ENCODE peak calls at places on chromosomes 12 and 14, in five cellular contexts. Y is lung, T is adrenal gland, R is uterus, X is left ventricle myocardium inferior. Z is an unnamed sample. For H3K36me3 and H3K4me1, the result is how much of the 10 kb centered on the place peaks cover.

GRCh38 chr12:62933871-62934798 is 815 bp downstream of the PPM1H start:
- DNase-seq in Y (peak), R (no peak), X (peak), T (peak), Z (no peak)

GRCh38 chr12:90085491-90086274 is 377.0 kb upstream of the ATP2B1 start:
- DNase-seq in R (no peak), T (no peak), Y (no peak), X (no peak), Z (no peak)

GRCh38 chr12:30985814-30986452 is 59.4 kb downstream of the TSPAN11 start:
- DNase-seq in R (no peak), Y (peak), T (peak), X (peak), Z (no peak)

GRCh38 chr14:89907655-89908054 is 46.9 kb downstream of the EFCAB11 start:
- DNase-seq in R (no peak), Y (no peak), T (no peak), X (no peak), Z (no peak)

GRCh38 chr14:64704743-64705405 is 650 bp downstream of the PLEKHG3 start:
- DNase-seq in R (peak), Y (no peak), T (no peak), X (no peak), Z (no peak)

GRCh38 chr14:79483472-79483871 is 727.8 kb downstream of the DIO2 start:
- DNase-seq in R (no peak), X (no peak), Y (no peak), T (no peak), Z (no peak)

GRCh38 chr14:61281186-61281676 is at the start of gene TMEM30B:
- DNase-seq in X (no peak), R (no peak), T (peak), Y (peak), Z (no peak)

GRCh38 chr12:774051-774614 is 21.8 kb downstream of the WNK1 start:
- DNase-seq in R (no peak), X (no peak), T (no peak), Y (no peak), Z (no peak)

GRCh38 chr14:97414718-97415098 is 617.5 kb downstream of the VRK1 start:
- DNase-seq in Y (no peak), X (no peak), R (no peak), T (no peak), Z (no peak)

GRCh38 chr14:101077511-101078074 is 174.1 kb upstream of the RTL1 start:
- DNase-seq in Y (peak), T (no peak), R (no peak), X (no peak), Z (no peak)

GRCh38 chr12:51886021-51886710 is 1.7 kb upstream of the ANKRD33 start:
- DNase-seq in R (peak), X (peak), Y (peak), T (peak), Z (peak)

GRCh38 chr12:48063530-48063929 is 42.3 kb downstream of the SENP1 start:
- DNase-seq in X (no peak), R (no peak), Y (no peak), T (no peak), Z (no peak)

GRCh38 chr12:123961585-123961984 is 11.0 kb downstream of the CCDC92 start:
- DNase-seq in T (no peak), X (no peak), R (no peak), Y (no peak), Z (no peak)

GRCh38 chr14:95562892-95563685 is 28.2 kb downstream of the GLRX5 start:
- DNase-seq in Y (peak), R (no peak), X (no peak), T (peak), Z (no peak)

GRCh38 chr12:118377005-118377890 is 893 bp downstream of the SUDS3 start:
- DNase-seq in R (no peak), Y (no peak), T (peak), X (no peak), Z (no peak)

GRCh38 chr12:46489951-46490388 is 117.4 kb upstream of the SLC38A2 start:
- DNase-seq in T (no peak), Y (no peak), X (no peak), R (no peak), Z (no peak)

GRCh38 chr12:103824290-103824689 is 16.7 kb downstream of the NT5DC3 start:
- DNase-seq in Y (no peak), X (no peak), R (no peak), T (no peak), Z (no peak)

GRCh38 chr12:57230381-57231155 is 1.1 kb downstream of the SHMT2 start:
- DNase-seq in Y (no peak), X (peak), R (no peak), T (no peak), Z (no peak)

GRCh38 chr14:75627406-75627805 is 33.3 kb downstream of the ERG28 start:
- DNase-seq in T (no peak), X (no peak), R (no peak), Y (no peak), Z (no peak)

GRCh38 chr12:4496145-4496838 is 42.4 kb upstream of the RAD51AP1 start:
- DNase-seq in R (no peak), Y (no peak), X (no peak), T (no peak), Z (no peak)

GRCh38 chr12:4499186-4499585 is 39.5 kb upstream of the RAD51AP1 start:
- DNase-seq in T (no peak), R (no peak), X (no peak), Y (no peak), Z (no peak)
- H3K36me3 ChIP-seq in T (under half), R (under half), X (half or more), Y (under half), Z (under half)

GRCh38 chr14:32190713-32191112 is 11.1 kb upstream of the RNU6-7 start:
- DNase-seq in R (no peak), Y (no peak), T (no peak), X (no peak), Z (no peak)

GRCh38 chr14:32185097-32185496 is 16.7 kb upstream of the RNU6-7 start:
- DNase-seq in R (no peak), X (no peak), Y (no peak), T (no peak), Z (no peak)

GRCh38 chr14:32183151-32184048 is 18.4 kb upstream of the RNU6-7 start:
- DNase-seq in Y (no peak), X (no peak), T (no peak), R (no peak), Z (no peak)

GRCh38 chr14:32189806-32190205 is 12.0 kb upstream of the RNU6-7 start:
- DNase-seq in R (no peak), Y (no peak), X (no peak), T (no peak), Z (no peak)

GRCh38 chr14:32186248-32186647 is 15.6 kb upstream of the RNU6-7 start:
- DNase-seq in T (no peak), X (no peak), Y (no peak), R (no peak), Z (no peak)
- H3K4me3 ChIP-seq in T (no peak), X (no peak), Y (no peak), R (no peak), Z (no peak)

GRCh38 chr14:68936980-68937379 is 42.1 kb downstream of the ACTN1 start:
- DNase-seq in Y (no peak), T (no peak), R (no peak), X (no peak), Z (no peak)

GRCh38 chr14:68936476-68936875 is 42.6 kb downstream of the ACTN1 start:
- DNase-seq in T (no peak), R (no peak), X (no peak), Y (no peak), Z (no peak)

GRCh38 chr14:68939424-68939892 is 39.6 kb downstream of the ACTN1 start:
- DNase-seq in R (no peak), Y (no peak), X (no peak), T (no peak), Z (no peak)

GRCh38 chr14:68938515-68939423 is 40.3 kb downstream of the ACTN1 start:
- DNase-seq in X (peak), T (no peak), R (peak), Y (no peak), Z (no peak)

DNA sequence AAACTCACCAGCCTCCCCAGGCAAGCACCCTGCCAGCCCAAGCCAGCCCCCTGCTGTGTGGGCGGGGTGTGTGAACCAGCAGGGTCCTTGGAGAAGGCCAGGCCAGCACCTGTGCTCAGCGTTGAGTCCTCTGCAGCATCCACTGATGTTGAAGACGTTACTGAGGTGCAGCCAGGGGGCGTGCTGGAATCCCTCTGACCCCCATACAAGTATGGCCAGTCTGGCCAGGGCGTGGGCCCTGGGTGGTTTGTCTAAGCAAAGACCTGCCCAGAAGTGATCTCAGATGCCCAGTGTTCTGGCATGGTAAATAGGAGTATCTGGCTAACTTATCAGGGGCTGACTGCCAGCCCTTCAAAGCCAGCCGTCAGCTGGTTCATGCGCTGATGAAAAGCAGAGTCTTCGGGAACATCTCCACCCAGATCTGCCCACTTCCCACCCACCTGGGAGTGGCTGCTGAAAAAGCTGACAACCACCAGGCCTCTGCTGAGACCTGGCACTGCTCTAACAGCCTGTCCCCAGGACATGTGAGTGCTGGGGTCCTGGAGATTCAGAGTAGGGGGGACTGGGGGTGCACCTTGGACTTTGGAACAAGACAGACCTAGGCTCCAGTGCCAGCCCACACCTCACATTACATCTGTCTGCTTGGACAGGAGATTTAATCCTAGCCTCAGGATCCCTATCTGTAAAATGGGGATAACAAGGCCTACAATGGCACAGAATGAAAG is 41.1 kb downstream of the ACTN1 start:
- DNase-seq in Y (no peak), R (peak), T (peak), X (peak), Z (no peak)
- H3K4me1 ChIP-seq in Y (under half), R (under half), T (half or more), X (half or more), Z (half or more)

GRCh38 chr14:103007555-103007954 is 49.8 kb downstream of the CDC42BPB start:
- DNase-seq in R (peak), T (no peak), X (peak), Y (no peak), Z (no peak)
- H3K36me3 ChIP-seq in R (under half), T (under half), X (half or more), Y (under half), Z (under half)

Z was measured in thoracic aorta.